ENCODE peak calls at places on chromosomes 16 and 17, in four cellular contexts. One of them, this sample, is unnamed.

GRCh38 chr16:85390511-85391174 is 222.5 kb upstream of the GSE1 start:
- DNase-seq in H1: peak
- DNase-seq in HCT116: peak
- DNase-seq in GM12878: no peak
- DNase-seq in this sample: peak

GRCh38 chr17:28327709-28328108 is 7.6 kb downstream of the IFT20 start:
- DNase-seq in H1: no peak
- DNase-seq in HCT116: no peak
- DNase-seq in GM12878: no peak
- DNase-seq in this sample: peak

GRCh38 chr16:87790278-87791023 is 24.7 kb upstream of the KLHDC4 start:
- DNase-seq in H1: no peak
- DNase-seq in HCT116: no peak
- DNase-seq in GM12878: no peak
- DNase-seq in this sample: peak

GRCh38 chr16:89512453-89512852 is 4.2 kb downstream of the SPG7 start:
- DNase-seq in H1: no peak
- DNase-seq in HCT116: no peak
- DNase-seq in GM12878: no peak
- DNase-seq in this sample: no peak

GRCh38 chr17:5097101-5097834 is 14.4 kb downstream of the ZNF232 start:
- DNase-seq in H1: peak
- DNase-seq in HCT116: no peak
- DNase-seq in GM12878: no peak
- DNase-seq in this sample: no peak

GRCh38 chr17:78973196-78973595 is 6.5 kb downstream of the LGALS3BP start:
- DNase-seq in H1: peak
- DNase-seq in HCT116: no peak
- DNase-seq in GM12878: no peak
- DNase-seq in this sample: peak

GRCh38 chr16:76226011-76226410 is 51.2 kb upstream of the CNTNAP4 start:
- DNase-seq in H1: no peak
- DNase-seq in HCT116: no peak
- DNase-seq in GM12878: no peak
- DNase-seq in this sample: no peak

GRCh38 chr17:72249441-72249840 is 128.6 kb downstream of the SOX9 start:
- DNase-seq in H1: no peak
- DNase-seq in HCT116: no peak
- DNase-seq in GM12878: no peak
- DNase-seq in this sample: no peak

GRCh38 chr16:86929149-86929871 is 351.0 kb downstream of the FOXL1 start:
- DNase-seq in H1: no peak
- DNase-seq in HCT116: no peak
- DNase-seq in GM12878: no peak
- DNase-seq in this sample: no peak

GRCh38 chr17:48014603-48015037 is 23.0 kb downstream of the COPZ2 start:
- DNase-seq in H1: no peak
- DNase-seq in HCT116: no peak
- DNase-seq in GM12878: no peak
- DNase-seq in this sample: no peak

GRCh38 chr17:68599091-68599872 is 1.9 kb downstream of the FAM20A start:
- DNase-seq in H1: no peak
- DNase-seq in HCT116: no peak
- DNase-seq in GM12878: no peak
- DNase-seq in this sample: no peak

GRCh38 chr17:14840616-14841231 is 424.4 kb downstream of the PMP22 start:
- DNase-seq in H1: no peak
- DNase-seq in HCT116: no peak
- DNase-seq in GM12878: no peak
- DNase-seq in this sample: no peak

GRCh38 chr17:27494192-27495091 is 38.2 kb downstream of the KSR1 start:
- DNase-seq in H1: no peak
- DNase-seq in HCT116: peak
- DNase-seq in GM12878: no peak
- DNase-seq in this sample: peak

GRCh38 chr17:45231481-45232116 is 9.9 kb downstream of the FMNL1 start:
- DNase-seq in H1: peak
- DNase-seq in HCT116: no peak
- DNase-seq in GM12878: no peak
- DNase-seq in this sample: no peak

GRCh38 chr17:49969134-49969759 is at the start of gene DLX4:
- DNase-seq in H1: peak
- DNase-seq in HCT116: no peak
- DNase-seq in GM12878: no peak
- DNase-seq in this sample: peak

GRCh38 chr17:13544292-13544691 is 57.4 kb downstream of the HS3ST3A1 start:
- DNase-seq in H1: no peak
- DNase-seq in HCT116: no peak
- DNase-seq in GM12878: no peak
- DNase-seq in this sample: no peak

GRCh38 chr16:57984443-57985203 is 13.7 kb upstream of the CNGB1 start:
- DNase-seq in H1: peak
- DNase-seq in HCT116: no peak
- DNase-seq in GM12878: no peak
- DNase-seq in this sample: no peak

GRCh38 chr16:24906199-24906808 is 60.5 kb downstream of the SLC5A11 start:
- DNase-seq in H1: no peak
- DNase-seq in HCT116: peak
- DNase-seq in GM12878: no peak
- DNase-seq in this sample: no peak

GRCh38 chr17:77193653-77194052 is 52.9 kb downstream of the SEC14L1 start:
- DNase-seq in H1: no peak
- DNase-seq in HCT116: no peak
- DNase-seq in GM12878: no peak
- DNase-seq in this sample: no peak

GRCh38 chr16:22253272-22253671 is 43.9 kb upstream of the POLR3E start:
- DNase-seq in H1: no peak
- DNase-seq in HCT116: no peak
- DNase-seq in GM12878: no peak
- DNase-seq in this sample: no peak
- TF ChIP-seq JUND in H1: no peak
- TF ChIP-seq JUND in HCT116: no peak
- TF ChIP-seq JUND in GM12878: no peak
- TF ChIP-seq JUND in this sample: no peak

DNA sequence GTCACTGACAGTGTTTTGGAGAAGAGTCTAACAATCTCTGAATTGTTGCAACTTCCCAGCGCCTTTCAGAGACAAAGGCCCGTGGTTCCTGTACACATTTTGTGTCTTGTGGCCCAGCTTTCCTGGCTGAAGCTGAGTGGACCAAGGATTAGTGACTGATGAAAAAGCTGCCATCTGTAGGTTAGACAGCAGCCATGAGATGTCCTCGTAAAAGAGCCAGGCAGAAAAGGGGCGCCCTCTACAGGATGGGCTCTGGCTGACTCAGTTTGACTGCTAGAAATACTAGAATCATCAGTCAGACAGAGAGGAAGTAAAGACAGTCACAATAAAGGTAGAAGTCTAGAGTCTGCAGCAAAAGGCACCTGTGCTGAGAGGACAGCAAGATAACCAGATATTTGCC is 26.5 kb upstream of the NF1 start:
- DNase-seq in H1: peak
- DNase-seq in HCT116: peak
- DNase-seq in GM12878: no peak
- DNase-seq in this sample: peak
- TF ChIP-seq JUND in H1: no peak
- TF ChIP-seq JUND in HCT116: no peak
- TF ChIP-seq JUND in GM12878: no peak
- TF ChIP-seq JUND in this sample: no peak

DNA sequence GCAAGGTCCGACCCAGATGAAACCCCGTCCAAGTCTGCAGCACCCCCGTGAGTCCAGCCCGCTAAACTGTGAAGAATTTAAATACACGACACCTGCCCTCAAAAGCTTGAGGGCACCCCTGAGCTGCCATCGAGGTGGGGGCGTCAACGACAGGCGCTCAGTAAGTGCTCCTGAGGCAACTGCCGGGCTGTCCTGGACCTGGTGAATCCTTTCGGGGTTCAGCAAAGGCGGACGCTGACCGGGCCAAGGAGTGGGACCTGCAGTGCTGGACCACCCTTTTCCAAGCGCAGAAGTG is 512 bp upstream of the ENDOV start:
- DNase-seq in H1: no peak
- DNase-seq in HCT116: no peak
- DNase-seq in GM12878: no peak
- DNase-seq in this sample: peak
- TF ChIP-seq JUND in H1: no peak
- TF ChIP-seq JUND in HCT116: no peak
- TF ChIP-seq JUND in GM12878: no peak
- TF ChIP-seq JUND in this sample: no peak

DNA sequence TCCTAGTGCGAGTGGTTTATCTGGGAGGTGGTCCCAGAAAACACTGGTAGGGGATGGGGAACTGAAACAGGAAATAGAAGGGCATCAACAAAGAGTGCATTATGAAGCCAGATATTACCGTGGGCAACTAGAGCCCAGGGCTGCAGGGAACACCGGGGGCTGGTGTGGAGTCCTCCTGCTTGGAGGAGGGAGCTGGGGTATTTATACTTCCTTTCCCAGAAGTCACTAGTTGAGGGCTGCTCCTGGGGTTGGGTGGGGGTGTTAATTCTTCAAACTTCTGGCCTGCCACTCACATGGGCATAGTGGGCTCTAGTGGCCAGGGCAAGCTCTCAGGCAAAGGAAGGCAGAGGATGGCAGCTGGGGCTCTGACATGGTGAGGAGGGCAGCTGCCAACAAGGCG is 14.7 kb downstream of the LAT start:
- DNase-seq in H1: no peak
- DNase-seq in HCT116: no peak
- DNase-seq in GM12878: no peak
- DNase-seq in this sample: no peak
- TF ChIP-seq JUND in H1: no peak
- TF ChIP-seq JUND in HCT116: no peak
- TF ChIP-seq JUND in GM12878: no peak
- TF ChIP-seq JUND in this sample: no peak

DNA sequence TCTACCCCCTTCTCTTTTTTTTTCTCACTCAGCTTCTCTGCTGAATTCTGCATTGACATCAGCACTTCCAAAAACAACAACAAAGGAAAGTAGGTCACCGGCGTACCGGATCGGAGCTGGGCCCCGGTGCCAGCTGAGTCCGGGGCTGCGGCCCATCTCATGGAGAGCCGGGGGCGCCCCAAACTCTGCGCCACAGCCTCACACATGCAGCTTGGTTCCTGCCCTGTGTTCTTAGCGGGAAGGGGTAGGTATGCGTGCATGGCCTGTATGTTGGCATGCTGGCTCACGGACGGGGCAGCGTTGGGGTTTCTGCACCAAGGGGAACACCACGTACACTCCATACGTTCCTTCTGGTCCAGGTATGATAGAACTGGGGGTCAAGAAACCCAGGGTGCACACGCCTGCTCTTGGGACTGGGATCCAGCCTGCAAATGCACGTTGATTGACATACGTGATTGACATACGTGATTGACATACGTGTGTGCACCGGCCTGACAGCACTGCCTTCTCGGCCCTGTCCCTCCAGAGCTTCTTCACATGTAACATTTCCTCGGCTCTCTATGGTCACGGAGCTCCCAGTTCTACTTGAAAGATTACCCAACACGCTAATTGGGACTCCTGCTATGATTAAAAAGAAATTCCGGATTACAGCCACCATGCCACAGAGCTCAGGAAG is 88.7 kb downstream of the RPA1 start:
- DNase-seq in H1: no peak
- DNase-seq in HCT116: no peak
- DNase-seq in GM12878: no peak
- DNase-seq in this sample: no peak
- TF ChIP-seq JUND in H1: no peak
- TF ChIP-seq JUND in HCT116: no peak
- TF ChIP-seq JUND in GM12878: no peak
- TF ChIP-seq JUND in this sample: no peak

GRCh38 chr16:81004646-81005353 is 1.9 kb downstream of the CMC2 start:
- DNase-seq in H1: no peak
- DNase-seq in HCT116: peak
- DNase-seq in GM12878: no peak
- DNase-seq in this sample: peak
- TF ChIP-seq JUND in H1: no peak
- TF ChIP-seq JUND in HCT116: no peak
- TF ChIP-seq JUND in GM12878: no peak
- TF ChIP-seq JUND in this sample: no peak

DNA sequence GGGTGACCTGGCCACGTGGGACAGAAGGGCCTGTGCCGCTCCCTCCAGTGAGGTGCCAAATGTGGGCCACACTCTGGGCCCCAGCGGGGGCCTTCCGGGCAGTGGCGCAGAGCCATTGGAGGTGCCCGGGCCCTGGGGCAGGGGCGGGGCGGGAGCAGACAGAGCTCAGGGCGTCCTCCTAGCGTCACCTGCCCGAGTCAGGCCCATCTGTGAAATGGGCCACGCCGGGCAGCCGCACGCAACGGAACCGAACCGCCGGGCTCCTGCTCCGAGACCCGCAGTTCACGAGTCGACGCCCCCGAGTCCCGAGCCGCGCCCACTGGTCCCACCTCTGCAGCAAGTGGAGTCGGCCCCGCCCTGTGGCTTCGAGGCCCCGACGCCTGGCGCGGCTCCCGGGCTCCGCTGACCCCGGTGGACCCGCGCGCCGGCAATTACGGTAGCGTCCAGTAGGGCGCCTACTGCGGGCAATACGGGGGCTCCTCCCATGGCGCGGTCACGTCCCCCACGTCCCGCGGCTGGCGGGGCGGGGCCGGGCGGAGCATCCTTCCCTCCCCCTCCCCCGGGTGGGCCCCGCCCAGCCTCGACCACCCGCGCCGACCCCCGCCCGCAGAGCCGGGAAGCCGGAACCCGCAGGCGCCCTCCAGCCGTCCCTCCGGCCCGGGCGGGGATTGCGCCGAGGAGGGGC is 1.9 kb downstream of the SLC16A3 start:
- DNase-seq in H1: no peak
- DNase-seq in HCT116: no peak
- DNase-seq in GM12878: no peak
- DNase-seq in this sample: peak
- TF ChIP-seq JUND in H1: no peak
- TF ChIP-seq JUND in HCT116: no peak
- TF ChIP-seq JUND in GM12878: no peak
- TF ChIP-seq JUND in this sample: no peak

GRCh38 chr17:52157603-52158449 is 688 bp downstream of the CA10 start:
- DNase-seq in H1: peak
- DNase-seq in HCT116: no peak
- DNase-seq in GM12878: no peak
- DNase-seq in this sample: no peak

GRCh38 chr17:52159159-52159809 is 770 bp upstream of the CA10 start:
- DNase-seq in H1: no peak
- DNase-seq in HCT116: no peak
- DNase-seq in GM12878: no peak
- DNase-seq in this sample: no peak

GRCh38 chr17:52157161-52157560 is 1.4 kb downstream of the CA10 start:
- DNase-seq in H1: no peak
- DNase-seq in HCT116: no peak
- DNase-seq in GM12878: no peak
- DNase-seq in this sample: no peak

GRCh38 chr17:52158450-52159042 is at the start of gene CA10:
- DNase-seq in H1: peak
- DNase-seq in HCT116: no peak
- DNase-seq in GM12878: no peak
- DNase-seq in this sample: no peak

GRCh38 chr17:52159810-52160578 is 1.5 kb upstream of the CA10 start:
- DNase-seq in H1: no peak
- DNase-seq in HCT116: no peak
- DNase-seq in GM12878: no peak
- DNase-seq in this sample: no peak
- TF ChIP-seq JUND in H1: no peak
- TF ChIP-seq JUND in HCT116: no peak
- TF ChIP-seq JUND in GM12878: no peak
- TF ChIP-seq JUND in this sample: no peak